ENCODE peak calls at places on chromosomes 3 and 15, in five cellular contexts. T is CD8-positive, alpha-beta memory T cell; L is activated T-helper 1 cell treated with Interleukin-2 at 50 U/mL for 16 hours; W is cerebellum; E is iPS-NIHi11. M is an unnamed sample.

GRCh38 chr3:169710619-169711018 is 47.1 kb upstream of the MECOM start:
- DNase-seq in W (no peak), T (no peak), L (no peak), E (no peak), M (no peak)

GRCh38 chr3:550481-550880 is 353.9 kb downstream of the CHL1 start:
- DNase-seq in W (peak; percentile 50), E (no peak), L (no peak), T (no peak), M (no peak)

GRCh38 chr3:141253811-141254210 is 22.2 kb downstream of the PXYLP1 start:
- DNase-seq in L (no peak), T (no peak), W (no peak), E (no peak), M (no peak)

GRCh38 chr3:43207628-43208085 is 78.7 kb upstream of the SNRK start:
- DNase-seq in E (no peak), W (no peak), L (no peak), T (no peak), M (no peak)

GRCh38 chr3:116440196-116440595 is 5.1 kb downstream of the LSAMP start:
- DNase-seq in E (no peak), T (no peak), L (no peak), W (no peak), M (peak; percentile 78)

GRCh38 chr15:99556010-99556409 is 9.8 kb upstream of the MEF2A start:
- DNase-seq in L (no peak), T (no peak), W (no peak), E (no peak), M (no peak)

GRCh38 chr3:138062626-138063025 is 52.7 kb downstream of the CLDN18 start:
- DNase-seq in T (no peak), E (no peak), W (no peak), L (no peak), M (no peak)

GRCh38 chr3:69250014-69250413 is 127.6 kb upstream of the LMOD3 start:
- DNase-seq in T (peak; percentile 36), E (peak; percentile 78), L (peak; percentile 20), W (no peak), M (peak; percentile 98)

GRCh38 chr3:181076558-181076957 is 87.0 kb upstream of the DNAJC19 start:
- DNase-seq in E (no peak), T (no peak), L (no peak), W (no peak), M (no peak)